ENCODE peak calls at places on chromosomes 7 and 10, in eight cellular contexts. Z, H, K, J, V, T, M and L are unnamed samples.

GRCh38 chr10:126926568-126926967 is 21.3 kb downstream of the DOCK1 start:
- DNase-seq in Z (no peak), H (no peak), K (no peak), J (no peak), V (no peak), T (no peak), M (no peak), L (no peak)

GRCh38 chr7:57354679-57355338 is 95.2 kb upstream of the ZNF716 start:
- DNase-seq in Z (no peak), H (no peak), K (no peak), J (no peak), V (no peak), T (no peak), M (no peak), L (no peak)

GRCh38 chr10:13291821-13292773 is 7.8 kb downstream of the PHYH start:
- DNase-seq in Z (no peak), H (no peak), K (no peak), J (no peak), V (no peak), T (no peak), M (no peak), L (no peak)

GRCh38 chr7:45185028-45185863 is 27.7 kb downstream of the RAMP3 start:
- DNase-seq in Z (no peak), H (no peak), K (no peak), J (no peak), V (no peak), T (no peak), M (no peak), L (no peak)

GRCh38 chr10:18406136-18406535 is 245.3 kb downstream of the NSUN6 start:
- DNase-seq in Z (no peak), H (peak), K (no peak), J (no peak), V (no peak), T (no peak), M (no peak), L (no peak)

GRCh38 chr7:135709508-135709907 is 18.5 kb downstream of the SLC13A4 start:
- DNase-seq in Z (no peak), H (no peak), K (no peak), J (no peak), V (no peak), T (no peak), M (no peak), L (no peak)

GRCh38 chr10:1627945-1628344 is 109.4 kb downstream of the ADARB2 start:
- DNase-seq in Z (no peak), H (no peak), K (no peak), J (no peak), V (no peak), T (no peak), M (no peak), L (no peak)

GRCh38 chr10:72244573-72245038 is 28.5 kb upstream of the ASCC1 start:
- DNase-seq in Z (no peak), H (no peak), K (no peak), J (no peak), V (no peak), T (no peak), M (no peak), L (no peak)

GRCh38 chr7:24500599-24501451 is 72.4 kb upstream of the PALS2 start:
- DNase-seq in Z (no peak), H (no peak), K (no peak), J (no peak), V (no peak), T (no peak), M (no peak), L (no peak)

GRCh38 chr10:120949511-120950102 is 98.4 kb downstream of the WDR11 start:
- DNase-seq in Z (peak), H (no peak), K (no peak), J (no peak), V (peak), T (no peak), M (no peak), L (no peak)

GRCh38 chr7:116353614-116354013 is 143.3 kb downstream of the TES start:
- DNase-seq in Z (peak), H (no peak), K (peak), J (no peak), V (no peak), T (no peak), M (peak), L (no peak)

GRCh38 chr7:133230591-133231194 is 22.2 kb upstream of the EXOC4 start:
- DNase-seq in Z (peak), H (peak), K (peak), J (peak), V (peak), T (peak), M (peak), L (no peak)

GRCh38 chr7:142313528-142313927 is 55.7 kb upstream of the PRSS58 start:
- DNase-seq in Z (no peak), H (no peak), K (no peak), J (no peak), V (no peak), T (no peak), M (no peak), L (no peak)

GRCh38 chr10:60043561-60043960 is 137.2 kb upstream of the CCDC6 start:
- DNase-seq in Z (no peak), H (no peak), K (no peak), J (no peak), V (no peak), T (no peak), M (no peak), L (no peak)

GRCh38 chr10:30639946-30640786 is 10.6 kb upstream of the LYZL2 start:
- DNase-seq in Z (peak), H (no peak), K (peak), J (peak), V (peak), T (peak), M (peak), L (peak)

GRCh38 chr10:63103971-63104409 is 29.1 kb upstream of the NRBF2 start:
- DNase-seq in Z (peak), H (no peak), K (no peak), J (no peak), V (no peak), T (no peak), M (peak), L (no peak)

GRCh38 chr10:110268931-110269640 is 35.6 kb downstream of the SMNDC1 start:
- DNase-seq in Z (no peak), H (no peak), K (no peak), J (no peak), V (peak), T (no peak), M (no peak), L (no peak)

GRCh38 chr7:135938563-135938962 is 38.6 kb downstream of the MTPN start:
- DNase-seq in Z (no peak), H (no peak), K (no peak), J (no peak), V (no peak), T (no peak), M (no peak), L (no peak)

GRCh38 chr7:130242198-130243014 is 24.3 kb upstream of the CPA2 start:
- DNase-seq in Z (peak), H (peak), K (peak), J (peak), V (peak), T (peak), M (peak), L (peak)

GRCh38 chr7:137990251-137990901 is 11.5 kb downstream of the CREB3L2 start:
- DNase-seq in Z (peak), H (no peak), K (peak), J (peak), V (peak), T (peak), M (peak), L (no peak)

GRCh38 chr10:101725296-101725695 is 30.3 kb upstream of the FBXW4 start:
- DNase-seq in Z (no peak), H (no peak), K (no peak), J (no peak), V (no peak), T (no peak), M (no peak), L (no peak)

GRCh38 chr7:157565201-157565626 is 228.4 kb downstream of the DNAJB6 start:
- DNase-seq in Z (no peak), H (no peak), K (no peak), J (no peak), V (no peak), T (no peak), M (no peak), L (no peak)

GRCh38 chr10:94066411-94066810 is 72.7 kb downstream of the PLCE1 start:
- DNase-seq in Z (peak), H (no peak), K (peak), J (no peak), V (peak), T (peak), M (peak), L (no peak)

GRCh38 chr10:60444494-60445064 is 54.9 kb upstream of the ANK3 start:
- DNase-seq in Z (peak), H (no peak), K (peak), J (no peak), V (peak), T (no peak), M (peak), L (no peak)

GRCh38 chr10:96401036-96401435 is 42.2 kb upstream of the OPALIN start:
- DNase-seq in Z (no peak), H (no peak), K (no peak), J (no peak), V (no peak), T (no peak), M (no peak), L (no peak)

GRCh38 chr7:44380831-44381493 is 55.6 kb upstream of the CAMK2B start:
- DNase-seq in Z (peak), H (no peak), K (peak), J (no peak), V (peak), T (no peak), M (no peak), L (no peak)

GRCh38 chr7:2484868-2485267 is 8.7 kb upstream of the GRIFIN start:
- DNase-seq in Z (no peak), H (no peak), K (no peak), J (no peak), V (no peak), T (no peak), M (no peak), L (no peak)

GRCh38 chr10:130432271-130432670 is 296.1 kb downstream of the GLRX3 start:
- DNase-seq in Z (no peak), H (no peak), K (no peak), J (no peak), V (no peak), T (no peak), M (no peak), L (no peak)

GRCh38 chr10:111435871-111436270 is 359.0 kb downstream of the ADRA2A start:
- DNase-seq in Z (no peak), H (peak), K (no peak), J (no peak), V (no peak), T (no peak), M (no peak), L (no peak)

GRCh38 chr10:27360581-27361172 is 120.1 kb upstream of the ACBD5 start:
- DNase-seq in Z (peak), H (peak), K (peak), J (peak), V (peak), T (peak), M (peak), L (peak)

GRCh38 chr10:20330246-20330645 is 514.0 kb downstream of the PLXDC2 start:
- DNase-seq in Z (no peak), H (no peak), K (no peak), J (no peak), V (no peak), T (no peak), M (no peak), L (no peak)

GRCh38 chr7:12945901-12946300 is 258.5 kb downstream of the ARL4A start:
- DNase-seq in Z (no peak), H (no peak), K (no peak), J (no peak), V (no peak), T (no peak), M (no peak), L (no peak)

GRCh38 chr7:129778770-129779601 is 167.5 kb downstream of the NRF1 start:
- DNase-seq in Z (no peak), H (peak), K (peak), J (no peak), V (no peak), T (peak), M (no peak), L (no peak)

GRCh38 chr10:102813734-102814455 is 23.3 kb downstream of the CYP17A1 start:
- DNase-seq in Z (peak), H (no peak), K (no peak), J (no peak), V (peak), T (no peak), M (no peak), L (no peak)

GRCh38 chr7:143299840-143300239 is 11.7 kb downstream of the CASP2 start:
- DNase-seq in Z (peak), H (peak), K (peak), J (no peak), V (no peak), T (no peak), M (no peak), L (no peak)

DNA sequence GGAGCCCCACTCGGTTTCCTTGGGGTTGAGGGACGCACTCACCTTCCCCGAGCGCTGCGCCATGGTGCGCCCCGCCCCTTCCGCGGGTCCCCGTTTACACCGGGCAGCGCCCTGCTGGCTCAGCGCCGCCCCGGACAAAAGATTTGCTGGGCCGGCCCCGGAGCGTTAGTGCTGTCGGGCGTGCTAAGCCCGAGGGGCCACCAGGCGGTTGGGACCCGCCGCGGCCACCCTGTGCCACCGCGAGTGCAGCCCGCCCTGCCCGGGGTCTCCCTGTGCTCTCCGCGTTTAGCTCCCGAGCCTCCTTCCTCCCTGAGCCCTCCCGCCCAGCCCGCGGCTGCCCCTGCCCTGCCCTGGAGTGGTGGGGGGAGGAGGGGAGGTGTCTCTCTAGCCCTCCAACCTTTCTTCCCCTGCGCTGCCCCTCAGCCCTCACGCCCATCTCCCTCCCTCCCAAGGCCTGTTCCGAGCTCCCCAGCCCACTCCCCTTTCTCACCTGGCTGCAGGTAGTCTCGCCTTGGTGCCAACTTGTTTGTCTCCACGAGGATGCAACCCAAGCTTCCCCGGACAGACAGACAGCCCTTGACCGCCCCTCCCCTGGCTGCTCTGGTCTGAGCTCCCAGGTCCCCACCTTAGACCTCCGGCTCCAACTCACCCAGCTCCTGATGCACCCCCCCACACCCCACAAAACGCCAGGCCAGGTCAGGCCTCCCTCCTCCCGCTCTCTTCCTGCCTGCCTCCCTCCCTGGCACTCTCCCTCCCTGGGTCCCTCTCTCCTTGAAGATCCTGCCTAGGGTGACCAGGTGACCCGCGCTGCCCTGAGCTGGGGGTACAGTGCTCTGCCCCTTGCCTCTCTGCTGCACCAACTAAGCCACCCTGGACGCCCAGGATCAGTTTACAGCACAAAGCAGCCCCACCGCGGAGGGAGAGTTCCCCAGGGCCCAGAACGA is at the start of gene CRYGN:
- DNase-seq in Z (no peak), H (peak), K (no peak), J (no peak), V (no peak), T (no peak), M (no peak), L (no peak)
- H3K4me3 ChIP-seq in Z (no peak), H (peak), K (peak), J (peak), V (peak), T (peak), M (peak), L (peak)

GRCh38 chr7:604884-605531 is 85.4 kb upstream of the PDGFA start:
- DNase-seq in Z (peak), H (no peak), K (no peak), J (no peak), V (peak), T (no peak), M (no peak), L (no peak)
- H3K4me3 ChIP-seq in Z (no peak), H (no peak), K (no peak), J (no peak), V (no peak), T (no peak), M (no peak), L (no peak)

GRCh38 chr10:11667756-11668155 is 56.3 kb upstream of the USP6NL start:
- DNase-seq in Z (no peak), H (no peak), K (no peak), J (no peak), V (no peak), T (no peak), M (no peak), L (no peak)
- H3K4me3 ChIP-seq in Z (no peak), H (no peak), K (no peak), J (no peak), V (no peak), T (no peak), M (no peak), L (no peak)

GRCh38 chr7:141286522-141286921 is 212.7 kb downstream of the TMEM178B start:
- DNase-seq in Z (no peak), H (no peak), K (no peak), J (no peak), V (no peak), T (no peak), M (no peak), L (no peak)

GRCh38 chr7:141280100-141280499 is 206.2 kb downstream of the TMEM178B start:
- DNase-seq in Z (no peak), H (no peak), K (no peak), J (no peak), V (no peak), T (no peak), M (no peak), L (no peak)

GRCh38 chr7:141275350-141275749 is 201.5 kb downstream of the TMEM178B start:
- DNase-seq in Z (no peak), H (no peak), K (no peak), J (no peak), V (no peak), T (no peak), M (no peak), L (no peak)

GRCh38 chr7:141276031-141276430 is 202.2 kb downstream of the TMEM178B start:
- DNase-seq in Z (no peak), H (no peak), K (peak), J (no peak), V (no peak), T (peak), M (peak), L (peak)

DNA sequence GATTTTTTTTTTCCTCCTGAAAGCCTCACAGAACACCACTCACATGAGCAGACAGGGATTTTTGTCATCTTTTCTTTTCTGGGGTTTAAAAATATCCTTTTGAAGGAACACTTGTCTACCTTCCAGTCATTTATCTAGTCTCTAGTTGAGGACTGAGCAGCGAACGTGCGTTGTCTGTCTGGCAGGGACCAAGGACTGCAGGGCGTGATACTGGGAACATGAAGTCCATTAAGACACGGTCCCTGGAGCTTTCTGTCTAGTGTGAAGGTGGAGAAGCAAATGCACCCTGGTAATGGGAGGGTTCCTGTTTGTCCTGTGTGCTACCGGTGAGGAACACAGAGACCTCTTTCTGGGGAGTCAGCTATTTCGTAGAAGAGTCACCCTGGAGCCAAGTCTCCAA is 207.4 kb downstream of the TMEM178B start:
- DNase-seq in Z (no peak), H (no peak), K (no peak), J (no peak), V (no peak), T (no peak), M (no peak), L (no peak)
- H3K4me3 ChIP-seq in Z (no peak), H (no peak), K (no peak), J (no peak), V (no peak), T (no peak), M (no peak), L (no peak)

GRCh38 chr7:28908775-28909174 is 49.4 kb downstream of the TRIL start:
- DNase-seq in Z (no peak), H (no peak), K (no peak), J (no peak), V (no peak), T (no peak), M (no peak), L (no peak)

GRCh38 chr7:28900311-28900710 is 57.8 kb downstream of the TRIL start:
- DNase-seq in Z (no peak), H (peak), K (no peak), J (no peak), V (no peak), T (no peak), M (no peak), L (no peak)

GRCh38 chr7:28903779-28904538 is 54.2 kb downstream of the TRIL start:
- DNase-seq in Z (no peak), H (no peak), K (no peak), J (no peak), V (no peak), T (no peak), M (no peak), L (no peak)

GRCh38 chr7:28904539-28905143 is 53.5 kb downstream of the TRIL start:
- DNase-seq in Z (peak), H (peak), K (peak), J (no peak), V (no peak), T (no peak), M (peak), L (no peak)
- H3K4me3 ChIP-seq in Z (peak), H (no peak), K (no peak), J (peak), V (peak), T (no peak), M (no peak), L (no peak)